ENCODE peak calls at places on chromosomes 3 and 15, in eight cellular contexts. One of them, this sample, is unnamed.

GRCh38 chr3:64945171-64945684 is 257.4 kb upstream of the ADAMTS9 start:
- DNase-seq in brain microvascular endothelial cell: no peak
- DNase-seq in right atrium auricular region: no peak
- DNase-seq in Panc1: no peak
- DNase-seq in hepatocyte: peak; percentile 80
- DNase-seq in PC-3: no peak
- DNase-seq in SK-N-SH: no peak
- DNase-seq in aorta: no peak
- DNase-seq in this sample: peak; percentile 81

GRCh38 chr3:107045791-107046190 is 331.4 kb upstream of the CCDC54 start:
- DNase-seq in brain microvascular endothelial cell: no peak
- DNase-seq in SK-N-SH: no peak
- DNase-seq in PC-3: no peak
- DNase-seq in Panc1: no peak
- DNase-seq in aorta: no peak
- DNase-seq in right atrium auricular region: no peak
- DNase-seq in hepatocyte: no peak
- DNase-seq in this sample: no peak

GRCh38 chr3:182486459-182486858 is 306.8 kb upstream of the ATP11B start:
- DNase-seq in SK-N-SH: no peak
- DNase-seq in brain microvascular endothelial cell: no peak
- DNase-seq in hepatocyte: peak; percentile 20
- DNase-seq in Panc1: no peak
- DNase-seq in PC-3: peak; percentile 16
- DNase-seq in aorta: no peak
- DNase-seq in right atrium auricular region: no peak
- DNase-seq in this sample: no peak

GRCh38 chr3:97917813-97918536 is 54.3 kb downstream of the RIOX2 start:
- DNase-seq in SK-N-SH: no peak
- DNase-seq in PC-3: no peak
- DNase-seq in brain microvascular endothelial cell: no peak
- DNase-seq in aorta: no peak
- DNase-seq in Panc1: no peak
- DNase-seq in right atrium auricular region: no peak
- DNase-seq in hepatocyte: no peak
- DNase-seq in this sample: no peak

GRCh38 chr3:9180764-9181117 is 68.7 kb downstream of the SRGAP3 start:
- DNase-seq in brain microvascular endothelial cell: no peak
- DNase-seq in PC-3: no peak
- DNase-seq in aorta: peak; percentile 75
- DNase-seq in SK-N-SH: no peak
- DNase-seq in right atrium auricular region: no peak
- DNase-seq in Panc1: no peak
- DNase-seq in hepatocyte: no peak
- DNase-seq in this sample: no peak

GRCh38 chr15:81410318-81410753 is 36.3 kb upstream of the TMC3 start:
- DNase-seq in PC-3: peak; percentile 78
- DNase-seq in hepatocyte: peak; percentile 82
- DNase-seq in Panc1: peak; percentile 50
- DNase-seq in aorta: peak; percentile 55
- DNase-seq in SK-N-SH: peak; percentile 57
- DNase-seq in brain microvascular endothelial cell: peak; percentile 57
- DNase-seq in right atrium auricular region: peak; percentile 89
- DNase-seq in this sample: peak; percentile 48

GRCh38 chr3:42613462-42613861 is 13.0 kb downstream of the NKTR start:
- DNase-seq in SK-N-SH: peak; percentile 20
- DNase-seq in hepatocyte: no peak
- DNase-seq in right atrium auricular region: no peak
- DNase-seq in Panc1: no peak
- DNase-seq in PC-3: peak; percentile 53
- DNase-seq in brain microvascular endothelial cell: no peak
- DNase-seq in aorta: no peak
- DNase-seq in this sample: no peak

GRCh38 chr3:50160561-50160983 is 5.4 kb downstream of the SEMA3F start:
- DNase-seq in aorta: no peak
- DNase-seq in brain microvascular endothelial cell: no peak
- DNase-seq in right atrium auricular region: peak; percentile 65
- DNase-seq in PC-3: no peak
- DNase-seq in hepatocyte: no peak
- DNase-seq in Panc1: no peak
- DNase-seq in SK-N-SH: no peak
- DNase-seq in this sample: no peak

GRCh38 chr3:71456155-71456554 is 127.4 kb downstream of the FOXP1 start:
- DNase-seq in aorta: no peak
- DNase-seq in right atrium auricular region: no peak
- DNase-seq in Panc1: no peak
- DNase-seq in PC-3: no peak
- DNase-seq in hepatocyte: no peak
- DNase-seq in brain microvascular endothelial cell: no peak
- DNase-seq in SK-N-SH: no peak
- DNase-seq in this sample: no peak

GRCh38 chr15:67660874-67661606 is 118.5 kb downstream of the MAP2K5 start:
- DNase-seq in right atrium auricular region: no peak
- DNase-seq in PC-3: no peak
- DNase-seq in SK-N-SH: no peak
- DNase-seq in aorta: no peak
- DNase-seq in brain microvascular endothelial cell: no peak
- DNase-seq in Panc1: no peak
- DNase-seq in hepatocyte: no peak
- DNase-seq in this sample: no peak

GRCh38 chr3:143526016-143526540 is 322.2 kb downstream of the SLC9A9 start:
- DNase-seq in brain microvascular endothelial cell: no peak
- DNase-seq in aorta: no peak
- DNase-seq in hepatocyte: no peak
- DNase-seq in PC-3: no peak
- DNase-seq in right atrium auricular region: no peak
- DNase-seq in Panc1: no peak
- DNase-seq in SK-N-SH: no peak
- DNase-seq in this sample: no peak

DNA sequence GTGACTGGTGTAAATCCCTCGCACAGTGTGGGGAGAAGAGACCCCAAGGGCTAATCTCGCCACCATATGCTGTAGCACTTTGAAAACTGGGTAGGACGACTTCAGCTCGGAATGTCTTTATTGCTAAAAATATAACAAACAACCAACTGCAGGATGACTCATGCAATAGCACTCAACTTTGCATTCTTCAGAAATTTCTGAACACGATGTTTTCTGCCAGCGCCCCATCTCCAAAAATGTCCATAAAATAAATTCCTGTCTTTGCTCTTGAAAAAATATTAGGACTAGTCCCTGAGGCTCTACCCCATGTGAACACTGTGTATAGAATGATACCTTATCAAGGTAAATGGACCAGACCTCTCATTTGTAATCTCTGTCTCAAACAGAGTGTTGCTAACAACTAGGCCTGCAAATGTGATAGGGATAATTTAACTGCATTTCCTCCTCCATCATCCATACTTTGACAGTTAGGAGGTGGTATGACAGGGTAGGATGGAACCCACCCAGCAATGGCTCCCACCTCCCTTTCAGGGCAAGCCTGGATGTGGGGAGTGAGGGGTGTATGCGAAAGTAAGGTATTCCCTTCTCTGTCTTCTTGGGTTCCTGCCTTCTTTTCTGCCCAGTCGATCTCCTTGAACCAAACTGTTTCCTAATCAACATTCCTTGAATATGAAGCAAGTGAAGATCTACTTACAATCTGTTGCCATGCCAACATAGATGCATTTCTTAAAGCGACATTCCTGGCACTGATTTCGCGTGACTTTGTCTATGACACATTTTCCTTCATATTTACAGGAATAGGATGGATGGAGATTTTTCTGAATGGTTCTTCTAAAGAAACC is 201.1 kb downstream of the NR1D2 start:
- DNase-seq in right atrium auricular region: no peak
- DNase-seq in PC-3: peak; percentile 76
- DNase-seq in brain microvascular endothelial cell: peak; percentile 90
- DNase-seq in Panc1: no peak
- DNase-seq in aorta: no peak
- DNase-seq in hepatocyte: peak; percentile 41
- DNase-seq in SK-N-SH: no peak
- DNase-seq in this sample: no peak
- H3K27ac ChIP-seq in right atrium auricular region: peak overlapping the region; percentile 38
- H3K27ac ChIP-seq in PC-3: peak overlapping the region; percentile 30
- H3K27ac ChIP-seq in brain microvascular endothelial cell: peak overlapping the region; percentile 90
- H3K27ac ChIP-seq in Panc1: no peak overlapping the region
- H3K27ac ChIP-seq in aorta: peak overlapping the region; percentile 61
- H3K27ac ChIP-seq in hepatocyte: peak overlapping the region; percentile 87
- H3K27ac ChIP-seq in SK-N-SH: peak overlapping the region; percentile 93
- H3K27ac ChIP-seq in this sample: no peak overlapping the region

GRCh38 chr3:77039606-77040553 is at the start of gene ROBO2:
- DNase-seq in PC-3: no peak
- DNase-seq in brain microvascular endothelial cell: peak; percentile 14
- DNase-seq in right atrium auricular region: no peak
- DNase-seq in hepatocyte: peak; percentile 80
- DNase-seq in aorta: no peak
- DNase-seq in SK-N-SH: peak; percentile 81
- DNase-seq in Panc1: no peak
- DNase-seq in this sample: no peak
- H3K4me3 ChIP-seq in PC-3: no peak within 1 kb of the TSS
- H3K4me3 ChIP-seq in brain microvascular endothelial cell: peak within 1 kb of the TSS; percentile 58
- H3K4me3 ChIP-seq in right atrium auricular region: peak within 1 kb of the TSS; percentile 34
- H3K4me3 ChIP-seq in hepatocyte: peak within 1 kb of the TSS; percentile 30
- H3K4me3 ChIP-seq in aorta: peak within 1 kb of the TSS; percentile 94
- H3K4me3 ChIP-seq in SK-N-SH: peak within 1 kb of the TSS; percentile 53
- H3K4me3 ChIP-seq in Panc1: peak within 1 kb of the TSS; percentile 37
- H3K4me3 ChIP-seq in this sample: peak within 1 kb of the TSS; percentile 23

GRCh38 chr3:131216801-131217200 is 164.8 kb upstream of the NUDT16 start:
- DNase-seq in brain microvascular endothelial cell: peak; percentile 90
- DNase-seq in PC-3: peak; percentile 80
- DNase-seq in SK-N-SH: no peak
- DNase-seq in hepatocyte: peak; percentile 72
- DNase-seq in right atrium auricular region: peak; percentile 82
- DNase-seq in aorta: peak; percentile 54
- DNase-seq in Panc1: no peak
- DNase-seq in this sample: no peak
- H3K36me3 ChIP-seq in brain microvascular endothelial cell: no peaks in the 10 kb centered on the region
- H3K36me3 ChIP-seq in PC-3: no peaks in the 10 kb centered on the region
- H3K36me3 ChIP-seq in SK-N-SH: no peaks in the 10 kb centered on the region
- H3K36me3 ChIP-seq in hepatocyte: no peaks in the 10 kb centered on the region
- H3K36me3 ChIP-seq in right atrium auricular region: no peaks in the 10 kb centered on the region
- H3K36me3 ChIP-seq in aorta: no peaks in the 10 kb centered on the region
- H3K36me3 ChIP-seq in Panc1: no peaks in the 10 kb centered on the region
- H3K36me3 ChIP-seq in this sample: no peaks in the 10 kb centered on the region

GRCh38 chr15:85027033-85027380 is 45.4 kb downstream of the PDE8A start:
- DNase-seq in aorta: no peak
- DNase-seq in SK-N-SH: no peak
- DNase-seq in hepatocyte: no peak
- DNase-seq in Panc1: no peak
- DNase-seq in brain microvascular endothelial cell: no peak
- DNase-seq in right atrium auricular region: no peak
- DNase-seq in PC-3: no peak
- DNase-seq in this sample: no peak
- H3K27ac ChIP-seq in aorta: no peak overlapping the region
- H3K27ac ChIP-seq in SK-N-SH: no peak overlapping the region
- H3K27ac ChIP-seq in hepatocyte: peak overlapping the region; percentile 61
- H3K27ac ChIP-seq in Panc1: no peak overlapping the region
- H3K27ac ChIP-seq in brain microvascular endothelial cell: no peak overlapping the region
- H3K27ac ChIP-seq in right atrium auricular region: peak overlapping the region; percentile 38
- H3K27ac ChIP-seq in PC-3: no peak overlapping the region
- H3K27ac ChIP-seq in this sample: no peak overlapping the region

GRCh38 chr3:14847613-14848541 is 29.1 kb downstream of the FGD5 start:
- DNase-seq in hepatocyte: peak; percentile 66
- DNase-seq in Panc1: no peak
- DNase-seq in SK-N-SH: no peak
- DNase-seq in right atrium auricular region: no peak
- DNase-seq in aorta: no peak
- DNase-seq in PC-3: no peak
- DNase-seq in brain microvascular endothelial cell: no peak
- DNase-seq in this sample: no peak
- H3K4me3 ChIP-seq in hepatocyte: no peak overlapping the region
- H3K4me3 ChIP-seq in Panc1: no peak overlapping the region
- H3K4me3 ChIP-seq in SK-N-SH: no peak overlapping the region
- H3K4me3 ChIP-seq in right atrium auricular region: no peak overlapping the region
- H3K4me3 ChIP-seq in aorta: no peak overlapping the region
- H3K4me3 ChIP-seq in PC-3: no peak overlapping the region
- H3K4me3 ChIP-seq in brain microvascular endothelial cell: no peak overlapping the region
- H3K4me3 ChIP-seq in this sample: no peak overlapping the region

GRCh38 chr3:136910697-136911096 is 47.1 kb upstream of the IL20RB start:
- DNase-seq in Panc1: no peak
- DNase-seq in SK-N-SH: no peak
- DNase-seq in PC-3: no peak
- DNase-seq in aorta: no peak
- DNase-seq in brain microvascular endothelial cell: no peak
- DNase-seq in right atrium auricular region: no peak
- DNase-seq in hepatocyte: no peak
- DNase-seq in this sample: no peak
- H3K36me3 ChIP-seq in Panc1: no peaks in the 10 kb centered on the region
- H3K36me3 ChIP-seq in SK-N-SH: no peaks in the 10 kb centered on the region
- H3K36me3 ChIP-seq in PC-3: peaks cover 7% of the 10 kb centered on the region
- H3K36me3 ChIP-seq in aorta: no peaks in the 10 kb centered on the region
- H3K36me3 ChIP-seq in brain microvascular endothelial cell: no peaks in the 10 kb centered on the region
- H3K36me3 ChIP-seq in right atrium auricular region: no peaks in the 10 kb centered on the region
- H3K36me3 ChIP-seq in hepatocyte: no peaks in the 10 kb centered on the region
- H3K36me3 ChIP-seq in this sample: no peaks in the 10 kb centered on the region

DNA sequence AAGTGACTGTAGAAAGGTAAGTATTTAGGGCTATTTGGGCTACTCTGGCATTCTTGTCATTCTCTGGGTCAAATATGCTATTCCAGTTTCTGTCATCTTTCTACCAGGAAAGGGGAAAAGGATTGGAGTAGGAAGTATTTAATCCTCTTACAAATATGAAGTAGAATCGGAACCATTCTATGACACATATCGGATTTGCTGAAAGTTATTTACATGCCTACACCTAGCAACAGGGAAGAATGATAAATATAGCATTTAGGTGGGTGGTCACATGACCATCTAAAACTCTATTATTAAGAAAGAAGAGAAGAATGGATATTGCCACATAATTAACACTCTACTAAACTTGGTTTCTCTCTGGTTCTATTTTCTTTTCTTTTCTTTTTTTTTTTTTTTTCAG is 1353.1 kb downstream of the ZPLD1 start:
- DNase-seq in PC-3: no peak
- DNase-seq in brain microvascular endothelial cell: no peak
- DNase-seq in aorta: no peak
- DNase-seq in Panc1: no peak
- DNase-seq in right atrium auricular region: no peak
- DNase-seq in hepatocyte: no peak
- DNase-seq in SK-N-SH: no peak
- DNase-seq in this sample: no peak
- H3K27ac ChIP-seq in PC-3: no peak overlapping the region
- H3K27ac ChIP-seq in brain microvascular endothelial cell: no peak overlapping the region
- H3K27ac ChIP-seq in aorta: no peak overlapping the region
- H3K27ac ChIP-seq in Panc1: no peak overlapping the region
- H3K27ac ChIP-seq in right atrium auricular region: no peak overlapping the region
- H3K27ac ChIP-seq in hepatocyte: no peak overlapping the region
- H3K27ac ChIP-seq in SK-N-SH: no peak overlapping the region
- H3K27ac ChIP-seq in this sample: no peak overlapping the region

GRCh38 chr15:38517312-38517711 is 47.3 kb downstream of the RASGRP1 start:
- DNase-seq in Panc1: no peak
- DNase-seq in aorta: no peak
- DNase-seq in brain microvascular endothelial cell: peak; percentile 29
- DNase-seq in PC-3: no peak
- DNase-seq in right atrium auricular region: no peak
- DNase-seq in hepatocyte: no peak
- DNase-seq in SK-N-SH: no peak
- DNase-seq in this sample: no peak
- H3K4me3 ChIP-seq in Panc1: no peak overlapping the region
- H3K4me3 ChIP-seq in aorta: no peak overlapping the region
- H3K4me3 ChIP-seq in brain microvascular endothelial cell: no peak overlapping the region
- H3K4me3 ChIP-seq in PC-3: no peak overlapping the region
- H3K4me3 ChIP-seq in right atrium auricular region: no peak overlapping the region
- H3K4me3 ChIP-seq in hepatocyte: no peak overlapping the region
- H3K4me3 ChIP-seq in SK-N-SH: no peak overlapping the region
- H3K4me3 ChIP-seq in this sample: no peak overlapping the region

GRCh38 chr3:61875073-61875472 is 313.7 kb downstream of the PTPRG start:
- DNase-seq in PC-3: no peak
- DNase-seq in hepatocyte: no peak
- DNase-seq in aorta: no peak
- DNase-seq in brain microvascular endothelial cell: peak; percentile 22
- DNase-seq in Panc1: no peak
- DNase-seq in right atrium auricular region: no peak
- DNase-seq in SK-N-SH: no peak
- DNase-seq in this sample: no peak
- H3K36me3 ChIP-seq in PC-3: no peaks in the 10 kb centered on the region
- H3K36me3 ChIP-seq in hepatocyte: no peaks in the 10 kb centered on the region
- H3K36me3 ChIP-seq in aorta: no peaks in the 10 kb centered on the region
- H3K36me3 ChIP-seq in brain microvascular endothelial cell: no peaks in the 10 kb centered on the region
- H3K36me3 ChIP-seq in Panc1: no peaks in the 10 kb centered on the region
- H3K36me3 ChIP-seq in right atrium auricular region: no peaks in the 10 kb centered on the region
- H3K36me3 ChIP-seq in SK-N-SH: no peaks in the 10 kb centered on the region
- H3K36me3 ChIP-seq in this sample: no peaks in the 10 kb centered on the region